ENCODE peak calls at places on chromosomes 13 and 19, in five cellular contexts. V, T, D, Q and L are unnamed samples.

GRCh38 chr19:49106648-49107135 is 7.5 kb upstream of the LIN7B start:
- DNase-seq in V (no peak), T (peak; percentile 61), D (no peak), Q (peak; percentile 43), L (no peak)

GRCh38 chr13:110442946-110443632 is 118.4 kb downstream of the RAB20 start:
- DNase-seq in V (no peak), T (no peak), D (no peak), Q (no peak), L (no peak)

GRCh38 chr19:47310819-47311218 is 1.2 kb downstream of the C5AR1 start:
- DNase-seq in V (no peak), T (no peak), D (no peak), Q (no peak), L (no peak)

GRCh38 chr19:17775245-17775927 is 19.6 kb upstream of the B3GNT3 start:
- DNase-seq in V (no peak), T (peak; percentile 49), D (no peak), Q (no peak), L (no peak)

GRCh38 chr19:1252221-1252817 is 3.9 kb downstream of the MIDN start:
- DNase-seq in V (peak; percentile 92), T (peak; percentile 86), D (no peak), Q (no peak), L (no peak)

GRCh38 chr13:72850959-72851677 is 69.2 kb downstream of the PIBF1 start:
- DNase-seq in V (peak; percentile 46), T (no peak), D (no peak), Q (no peak), L (no peak)

GRCh38 chr13:33078268-33078667 is 62.0 kb downstream of the KL start:
- DNase-seq in V (no peak), T (no peak), D (no peak), Q (no peak), L (no peak)

GRCh38 chr19:23070353-23070781 is 46.5 kb upstream of the ZNF730 start:
- DNase-seq in V (peak; percentile 49), T (peak; percentile 11), D (no peak), Q (no peak), L (no peak)

GRCh38 chr13:55571237-55571867 is 1569.4 kb upstream of the PRR20A start:
- DNase-seq in V (no peak), T (no peak), D (no peak), Q (no peak), L (no peak)
- TF ChIP-seq POLR2A in V (no peak), T (no peak), D (no peak), Q (no peak), L (no peak)

DNA sequence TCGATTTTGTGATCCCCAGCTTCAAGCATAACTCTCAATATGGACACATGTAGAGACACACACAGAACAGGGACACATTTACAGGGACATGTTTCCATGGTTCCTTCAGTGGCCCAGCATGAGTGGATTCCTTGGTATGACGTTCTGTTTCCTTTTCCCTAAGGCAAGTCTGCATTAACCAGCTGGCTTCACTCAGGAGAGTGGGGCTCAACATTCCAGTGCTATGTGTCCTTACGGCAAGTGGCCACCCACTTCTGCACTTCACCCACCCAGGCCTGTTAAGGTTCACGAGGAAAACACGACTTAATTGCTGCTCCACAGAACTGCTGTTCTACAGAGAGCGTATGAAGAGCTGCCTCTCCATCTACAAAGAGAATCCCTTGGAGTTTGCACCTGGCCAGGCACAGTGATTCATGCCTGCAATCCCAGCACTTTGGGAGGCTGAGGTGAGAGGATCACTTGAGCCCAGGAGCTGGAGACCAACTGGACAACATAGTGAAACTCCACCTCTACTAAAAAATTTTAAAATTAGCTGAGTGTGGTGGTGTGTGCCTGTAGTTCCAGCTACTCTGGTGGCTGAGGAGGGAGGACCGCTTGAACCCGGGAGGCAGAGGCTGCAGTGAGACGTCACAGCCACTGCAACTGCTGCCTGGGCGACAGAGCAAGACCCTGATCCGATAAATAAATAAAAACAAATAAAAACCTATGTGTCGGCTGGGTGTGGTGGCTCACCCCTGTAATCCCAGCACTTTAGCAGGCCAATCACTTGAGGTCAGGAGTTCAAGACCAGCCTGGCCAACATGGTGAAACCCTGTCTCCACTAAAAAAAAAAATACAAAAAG is 32.5 kb downstream of the BRD4 start:
- DNase-seq in V (no peak), T (no peak), D (no peak), Q (no peak), L (no peak)
- TF ChIP-seq POLR2AphosphoS5 in V (peak; percentile 54), T (no peak), D (no peak), Q (no peak), L (no peak)

GRCh38 chr19:50723069-50723468 is at the start of gene CLEC11A:
- DNase-seq in V (peak; percentile 30), T (peak; percentile 38), D (no peak), Q (no peak), L (no peak)
- TF ChIP-seq POLR2A in V (no peak), T (no peak), D (no peak), Q (no peak), L (no peak)

DNA sequence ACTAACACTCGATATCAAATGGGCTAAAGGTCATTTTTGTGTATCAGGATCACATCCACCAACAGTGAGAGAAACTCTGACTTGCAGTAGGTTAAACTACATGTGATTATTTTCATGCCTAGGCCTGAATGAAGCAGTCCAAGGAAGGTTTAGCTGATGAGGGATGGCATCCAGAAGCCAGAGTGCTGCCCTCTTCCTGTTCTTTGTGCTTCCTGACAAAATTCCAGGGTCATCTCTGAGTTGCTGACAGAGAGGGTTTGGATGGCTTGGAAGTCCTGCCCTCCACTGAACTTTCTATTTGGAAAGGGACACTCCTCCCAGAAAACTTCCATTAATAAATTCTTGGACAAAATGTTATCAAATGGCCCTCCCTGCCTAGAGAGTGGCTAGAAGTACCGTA is 728.3 kb upstream of the SLC10A2 start:
- DNase-seq in V (no peak), T (no peak), D (no peak), Q (no peak), L (no peak)
- TF ChIP-seq POLR2AphosphoS5 in V (no peak), T (no peak), D (no peak), Q (no peak), L (no peak)

GRCh38 chr19:42217522-42218442 is at the start of gene DEDD2:
- DNase-seq in V (peak; percentile 100), T (peak; percentile 99), D (peak; percentile 99), Q (peak; percentile 96), L (peak; percentile 95)
- TF ChIP-seq POLR2A in V (no peak), T (peak; percentile 94), D (peak; percentile 58), Q (peak; percentile 80), L (peak; percentile 48)

DNA sequence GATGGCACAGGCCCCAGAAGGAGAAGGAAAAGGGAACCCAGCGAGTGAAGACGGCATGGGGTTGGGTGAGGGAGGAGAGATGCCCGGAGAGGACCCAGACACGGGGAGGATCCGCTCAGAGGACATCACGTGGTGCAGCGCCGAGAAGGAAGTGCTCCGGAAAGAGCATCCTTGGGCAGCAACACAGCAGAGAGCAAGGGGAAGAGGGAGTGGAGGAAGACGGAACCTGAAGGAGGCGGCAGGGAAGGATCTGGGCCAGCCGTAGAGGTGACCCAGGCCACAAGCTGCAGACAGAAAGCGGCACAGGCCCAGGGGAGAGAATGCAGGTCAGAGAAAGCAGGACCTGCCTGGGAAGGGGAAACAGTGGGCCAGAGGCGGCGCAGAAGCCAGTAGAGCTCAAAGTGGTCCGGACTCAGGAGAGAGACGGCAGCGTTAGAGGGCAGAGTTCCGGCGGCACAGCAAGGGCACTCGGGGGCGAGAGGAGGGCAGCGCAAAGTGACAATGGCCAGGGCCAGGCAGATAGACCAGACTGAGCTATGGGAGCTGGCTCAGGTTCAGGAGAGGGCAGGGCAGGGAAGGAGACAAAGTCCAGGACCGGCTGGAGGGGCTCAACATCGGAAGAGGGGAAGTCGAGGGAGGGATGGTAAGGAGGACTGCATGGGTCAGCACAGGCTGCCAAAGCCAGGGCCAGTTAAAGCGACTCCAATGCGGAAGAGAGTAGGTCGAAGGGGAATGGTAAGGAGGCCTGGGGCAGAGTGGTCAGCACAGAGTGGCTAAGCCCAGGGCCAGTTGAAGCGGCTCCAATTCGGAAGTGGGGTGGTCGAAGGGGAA is 990 bp downstream of the PPP1R12C start:
- DNase-seq in V (peak; percentile 67), T (peak; percentile 69), D (no peak), Q (no peak), L (no peak)
- TF ChIP-seq POLR2AphosphoS5 in V (no peak), T (peak; percentile 59), D (peak; percentile 45), Q (no peak), L (peak; percentile 28)

GRCh38 chr19:12484011-12484370 is 625 bp downstream of the ZNF709 start:
- DNase-seq in V (no peak), T (no peak), D (no peak), Q (no peak), L (no peak)

GRCh38 chr19:12481781-12482504 is 2.7 kb downstream of the ZNF709 start:
- DNase-seq in V (no peak), T (no peak), D (no peak), Q (no peak), L (no peak)

GRCh38 chr19:12485571-12485970 is 955 bp upstream of the ZNF709 start:
- DNase-seq in V (no peak), T (no peak), D (no peak), Q (no peak), L (no peak)

GRCh38 chr19:12482505-12482886 is 2.1 kb downstream of the ZNF709 start:
- DNase-seq in V (no peak), T (no peak), D (no peak), Q (no peak), L (no peak)

GRCh38 chr19:12484371-12485322 is at the start of gene ZNF709:
- DNase-seq in V (peak; percentile 95), T (peak; percentile 93), D (peak; percentile 90), Q (no peak), L (peak; percentile 73)
- TF ChIP-seq POLR2A in V (no peak), T (peak; percentile 45), D (no peak), Q (no peak), L (peak; percentile 61)

DNA sequence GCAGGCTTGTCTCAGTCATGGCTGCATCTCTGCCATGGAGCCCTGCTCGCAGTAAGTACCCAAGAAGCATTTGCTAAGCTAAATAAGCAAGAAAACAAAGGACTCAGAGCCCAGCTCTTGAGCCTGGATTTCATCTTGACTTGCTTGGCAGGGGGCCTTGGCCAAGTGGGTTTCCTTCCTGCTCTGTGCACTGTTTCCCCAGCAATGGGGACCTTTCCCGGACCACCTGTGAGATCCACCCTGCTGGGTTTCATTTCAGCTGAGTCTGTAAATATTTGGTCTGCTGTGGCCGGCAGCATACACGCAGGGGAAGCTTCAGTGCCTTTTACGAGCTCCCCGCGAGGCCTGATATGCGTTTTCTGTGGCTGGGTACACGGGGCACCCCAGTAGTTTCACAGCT is 12.4 kb upstream of the TINCR start:
- DNase-seq in V (no peak), T (no peak), D (no peak), Q (no peak), L (no peak)
- TF ChIP-seq POLR2AphosphoS5 in V (no peak), T (no peak), D (no peak), Q (no peak), L (no peak)

DNA sequence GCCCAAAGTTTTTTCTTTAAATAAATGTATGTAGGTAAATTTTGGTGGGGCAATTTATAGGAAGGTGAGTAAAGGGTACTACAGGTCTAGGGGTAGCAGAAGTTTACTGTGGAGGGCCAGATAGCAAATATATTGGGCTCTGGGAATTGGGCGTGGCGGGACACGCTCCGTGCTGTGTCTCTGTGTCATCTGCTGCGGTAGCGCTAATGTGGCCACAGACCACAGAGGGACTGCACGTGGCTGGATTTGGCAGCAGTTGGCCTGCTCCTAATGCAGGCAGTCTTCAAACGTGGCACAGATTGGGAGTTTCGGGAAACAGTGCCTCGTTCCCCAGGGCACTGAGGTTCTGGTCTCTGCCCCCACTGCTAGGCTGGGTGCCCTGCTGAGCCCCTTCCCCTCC is 16.6 kb upstream of the MYDGF start:
- DNase-seq in V (no peak), T (no peak), D (no peak), Q (no peak), L (no peak)
- TF ChIP-seq POLR2A in V (no peak), T (no peak), D (no peak), Q (no peak), L (no peak)